ENCODE peak calls at places on chromosomes 3 and 15, in five cellular contexts. V, O, K, B and L are unnamed samples.

GRCh38 chr3:157088506-157089454 is 71.2 kb downstream of the CCNL1 start:
- DNase-seq in V (peak), O (peak), K (peak), B (peak), L (peak)

GRCh38 chr3:168034152-168034928 is 61.4 kb downstream of the GOLIM4 start:
- DNase-seq in V (no peak), O (no peak), K (no peak), B (peak), L (no peak)

GRCh38 chr3:177448987-177449975 is 252.0 kb upstream of the TBL1XR1 start:
- DNase-seq in V (no peak), O (no peak), K (no peak), B (peak), L (no peak)

GRCh38 chr3:182239316-182239715 is 527.6 kb downstream of the SOX2 start:
- DNase-seq in V (no peak), O (no peak), K (no peak), B (no peak), L (no peak)

GRCh38 chr15:60840703-60841411 is 361.9 kb upstream of the ICE2 start:
- DNase-seq in V (no peak), O (no peak), K (no peak), B (no peak), L (no peak)

GRCh38 chr15:40511472-40512133 is 40.8 kb downstream of the CHST14 start:
- DNase-seq in V (peak), O (no peak), K (peak), B (no peak), L (no peak)

GRCh38 chr3:193552911-193553310 is 1.8 kb downstream of the ATP13A4 start:
- DNase-seq in V (no peak), O (no peak), K (peak), B (no peak), L (no peak)

GRCh38 chr3:86815880-86816279 is 175.1 kb downstream of the VGLL3 start:
- DNase-seq in V (no peak), O (no peak), K (no peak), B (no peak), L (no peak)

GRCh38 chr3:143590660-143591059 is 257.6 kb downstream of the SLC9A9 start:
- DNase-seq in V (no peak), O (no peak), K (no peak), B (no peak), L (no peak)

GRCh38 chr3:38630591-38630990 is 18.9 kb downstream of the SCN5A start:
- DNase-seq in V (peak), O (no peak), K (no peak), B (no peak), L (no peak)

GRCh38 chr15:94324117-94324826 is 92.9 kb downstream of the MCTP2 start:
- DNase-seq in V (peak), O (no peak), K (peak), B (peak), L (no peak)

GRCh38 chr15:69338535-69339213 is 40.0 kb downstream of the PAQR5 start:
- DNase-seq in V (no peak), O (no peak), K (no peak), B (no peak), L (no peak)

GRCh38 chr3:113541519-113541918 is 9.2 kb downstream of the SIDT1 start:
- DNase-seq in V (no peak), O (no peak), K (no peak), B (no peak), L (no peak)

GRCh38 chr15:41727143-41727542 is 47.1 kb upstream of the MAPKBP1 start:
- DNase-seq in V (no peak), O (no peak), K (no peak), B (peak), L (no peak)

GRCh38 chr15:78873796-78874761 is 1.4 kb downstream of the MORF4L1 start:
- DNase-seq in V (no peak), O (no peak), K (no peak), B (no peak), L (no peak)

DNA sequence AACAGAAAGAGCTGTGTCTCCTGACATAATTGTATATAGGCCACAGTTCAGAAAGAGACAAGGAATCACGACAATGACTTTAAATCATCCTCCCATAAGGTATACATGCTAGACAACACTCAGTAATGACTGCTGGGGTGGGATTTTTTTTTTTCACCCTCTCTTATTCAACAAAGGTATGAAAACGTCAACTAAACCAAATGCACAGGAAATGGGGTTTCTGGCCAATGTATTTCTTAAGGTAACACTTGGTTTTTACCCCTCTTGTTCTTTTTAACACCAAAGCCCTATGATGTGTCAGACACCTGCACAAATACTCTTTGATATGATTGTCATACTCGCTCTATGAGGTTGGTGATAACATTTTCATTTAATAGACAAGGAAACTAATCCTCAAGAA is 78.3 kb downstream of the MCF2L2 start:
- DNase-seq in V (no peak), O (no peak), K (no peak), B (no peak), L (no peak)
- H3K27ac ChIP-seq in V (no peak), O (no peak), K (no peak), B (no peak), L (no peak)

DNA sequence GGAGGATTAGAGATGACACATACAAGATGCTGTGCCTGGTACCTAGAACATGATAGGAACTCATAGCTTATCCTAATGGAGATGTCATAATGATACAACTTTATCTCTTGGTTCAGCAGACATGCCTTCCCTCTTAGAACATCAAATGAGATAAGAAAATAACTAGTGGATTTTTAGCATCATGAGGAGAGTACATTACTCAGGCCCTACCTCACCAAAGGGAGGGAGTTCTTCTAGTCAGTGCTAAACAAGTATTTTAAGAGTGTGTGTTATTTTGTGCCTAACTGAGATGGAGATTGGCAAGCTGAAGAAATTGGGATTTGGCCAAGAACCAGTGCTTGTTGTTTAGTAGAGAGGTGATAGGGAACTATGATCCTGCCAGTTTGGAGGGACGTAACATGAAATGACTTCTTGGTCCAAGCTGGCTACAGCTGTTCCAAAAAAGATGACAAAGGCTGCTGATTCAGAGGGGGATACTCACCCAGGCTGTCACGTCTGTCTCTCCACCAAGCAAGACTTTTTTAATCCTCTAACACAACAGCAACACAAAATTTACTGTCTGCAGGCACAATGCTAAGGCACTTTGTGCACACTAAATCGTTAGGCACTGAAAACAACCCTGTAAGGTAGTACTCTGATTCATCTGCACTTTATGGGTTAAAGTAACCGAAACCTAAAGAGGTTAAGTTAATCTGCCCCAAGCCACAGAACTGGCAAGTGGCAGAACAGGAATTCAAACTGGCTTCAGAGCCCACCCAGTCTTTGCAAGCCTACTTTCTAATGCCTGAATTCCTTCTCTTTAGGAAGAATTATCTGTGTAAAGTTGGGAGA is 126.5 kb downstream of the CMSS1 start:
- DNase-seq in V (no peak), O (no peak), K (no peak), B (no peak), L (no peak)
- H3K27ac ChIP-seq in V (no peak), O (peak), K (peak), B (no peak), L (no peak)

DNA sequence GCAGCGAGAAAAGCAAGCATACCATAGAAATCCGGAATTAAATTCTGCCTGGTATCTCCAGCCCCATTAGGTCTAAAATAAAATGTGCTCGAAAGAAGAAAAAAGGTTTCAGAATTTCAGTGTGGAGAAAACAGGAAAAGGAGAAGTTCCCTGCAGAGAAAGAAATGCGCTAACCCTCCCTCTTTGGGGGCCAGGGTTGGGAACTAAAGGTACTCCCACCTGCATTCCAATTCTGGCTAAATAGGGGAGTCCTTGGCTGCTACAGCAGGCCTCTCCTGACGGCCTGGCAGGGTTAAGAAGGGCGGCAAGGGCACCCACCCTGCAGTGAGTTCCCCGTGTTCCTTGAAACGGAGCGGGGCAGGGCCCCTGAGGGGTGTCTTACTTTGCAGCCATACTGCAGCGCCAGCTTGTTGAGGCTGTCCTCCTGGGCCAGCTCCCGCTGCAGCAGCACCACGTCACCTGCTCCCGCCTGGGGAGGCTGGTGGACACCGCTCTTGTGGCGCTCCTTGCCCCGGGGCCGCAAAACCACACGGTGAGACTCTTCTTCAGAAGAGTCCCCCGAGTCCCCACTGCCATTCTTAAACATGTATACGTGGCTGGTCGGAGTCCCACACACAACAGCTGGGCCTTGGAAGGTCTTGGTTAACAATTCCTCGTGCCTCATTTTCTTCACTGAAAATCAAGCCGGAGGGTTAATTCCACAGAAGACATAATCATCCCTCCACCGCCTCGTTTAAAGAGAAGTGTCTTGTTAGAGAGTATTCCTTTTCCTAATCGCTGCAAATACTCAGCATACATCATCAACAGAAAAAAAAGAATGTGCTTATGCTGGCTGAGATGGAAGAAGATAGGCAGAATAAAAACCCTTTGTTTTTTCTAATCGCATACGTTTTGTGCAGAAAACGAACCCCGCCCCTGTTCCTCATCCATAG is 1.6 kb downstream of the LYSMD4 start:
- DNase-seq in V (peak), O (no peak), K (peak), B (no peak), L (no peak)
- H3K27ac ChIP-seq in V (no peak), O (peak), K (peak), B (no peak), L (peak)

GRCh38 chr15:84659904-84660781 is 2.1 kb upstream of the NMB start:
- DNase-seq in V (no peak), O (no peak), K (no peak), B (no peak), L (no peak)

GRCh38 chr15:84656972-84657371 is 1.0 kb downstream of the NMB start:
- DNase-seq in V (no peak), O (no peak), K (no peak), B (no peak), L (no peak)

GRCh38 chr15:84657748-84658079 is 285 bp downstream of the NMB start:
- DNase-seq in V (no peak), O (no peak), K (no peak), B (no peak), L (no peak)

GRCh38 chr15:84658080-84658787 is at the start of gene NMB:
- DNase-seq in V (peak), O (peak), K (peak), B (peak), L (no peak)

DNA sequence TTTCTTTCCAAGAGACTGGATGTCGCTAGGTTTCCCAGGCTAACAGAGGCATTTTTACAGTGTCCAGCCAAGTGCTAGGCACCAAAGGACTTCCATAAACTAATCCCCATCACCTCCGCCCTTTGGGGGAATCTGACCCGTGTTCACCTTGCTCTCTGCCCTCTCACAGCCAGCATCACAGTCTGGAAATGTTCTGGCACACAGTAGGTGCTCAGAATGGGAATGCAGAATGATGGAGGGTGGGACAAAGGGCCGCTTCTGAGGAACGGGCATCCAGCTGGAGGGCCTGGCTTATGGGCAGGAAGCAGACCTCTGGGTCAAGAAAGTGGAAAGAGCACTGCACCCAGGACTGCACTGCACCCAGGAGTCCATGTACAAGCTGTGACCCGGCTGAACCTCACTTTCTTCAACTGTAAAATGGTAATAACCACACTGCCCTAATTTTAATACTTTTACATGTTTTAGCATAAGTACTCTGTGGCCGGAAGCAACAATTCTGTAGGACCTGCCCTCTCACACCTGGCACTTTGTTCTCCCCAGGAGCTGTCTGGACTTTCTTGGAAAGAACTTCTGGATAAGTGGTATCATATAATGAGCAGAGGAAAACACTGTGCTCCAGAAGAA is 901 bp upstream of the NMB start:
- DNase-seq in V (no peak), O (no peak), K (no peak), B (no peak), L (no peak)
- H3K27ac ChIP-seq in V (no peak), O (peak), K (peak), B (no peak), L (peak)